ENCODE peak calls at places on chromosomes 12 and 14, in nine cellular contexts. One of them, this sample, is unnamed.

GRCh38 chr12:106285993-106286392 is 16.5 kb upstream of the TCP11L2 start:
- DNase-seq in fibroblast of lung: no peak
- DNase-seq in fibroblast of pulmonary artery: no peak
- DNase-seq in Caco-2: no peak
- DNase-seq in lung: no peak
- DNase-seq in tibial artery: no peak
- DNase-seq in esophagus muscularis mucosa: no peak
- DNase-seq in endothelial cell of umbilical vein: no peak
- DNase-seq in foreskin fibroblast: no peak
- DNase-seq in this sample: no peak

GRCh38 chr12:127822743-127823433 is 444.1 kb upstream of the TMEM132C start:
- DNase-seq in Caco-2: no peak
- DNase-seq in tibial artery: no peak
- DNase-seq in fibroblast of lung: no peak
- DNase-seq in foreskin fibroblast: no peak
- DNase-seq in endothelial cell of umbilical vein: no peak
- DNase-seq in lung: no peak
- DNase-seq in fibroblast of pulmonary artery: no peak
- DNase-seq in esophagus muscularis mucosa: no peak
- DNase-seq in this sample: no peak

GRCh38 chr14:64755661-64756265 is 51.5 kb downstream of the PLEKHG3 start:
- DNase-seq in foreskin fibroblast: peak; percentile 53
- DNase-seq in tibial artery: no peak
- DNase-seq in Caco-2: peak; percentile 62
- DNase-seq in esophagus muscularis mucosa: no peak
- DNase-seq in lung: no peak
- DNase-seq in fibroblast of pulmonary artery: peak; percentile 24
- DNase-seq in endothelial cell of umbilical vein: no peak
- DNase-seq in fibroblast of lung: no peak
- DNase-seq in this sample: no peak

GRCh38 chr12:108232565-108232964 is 103.5 kb downstream of the WSCD2 start:
- DNase-seq in fibroblast of pulmonary artery: no peak
- DNase-seq in fibroblast of lung: no peak
- DNase-seq in esophagus muscularis mucosa: no peak
- DNase-seq in tibial artery: no peak
- DNase-seq in lung: no peak
- DNase-seq in endothelial cell of umbilical vein: no peak
- DNase-seq in Caco-2: no peak
- DNase-seq in foreskin fibroblast: no peak
- DNase-seq in this sample: no peak

GRCh38 chr12:131011165-131012079 is 57.7 kb downstream of the ADGRD1 start:
- DNase-seq in fibroblast of pulmonary artery: no peak
- DNase-seq in endothelial cell of umbilical vein: no peak
- DNase-seq in tibial artery: peak; percentile 75
- DNase-seq in Caco-2: no peak
- DNase-seq in foreskin fibroblast: peak; percentile 5
- DNase-seq in fibroblast of lung: no peak
- DNase-seq in lung: no peak
- DNase-seq in esophagus muscularis mucosa: no peak
- DNase-seq in this sample: no peak

GRCh38 chr12:77120156-77120555 is 54.8 kb upstream of the E2F7 start:
- DNase-seq in foreskin fibroblast: peak; percentile 83
- DNase-seq in endothelial cell of umbilical vein: peak; percentile 88
- DNase-seq in fibroblast of pulmonary artery: peak; percentile 68
- DNase-seq in lung: no peak
- DNase-seq in Caco-2: no peak
- DNase-seq in tibial artery: no peak
- DNase-seq in fibroblast of lung: peak; percentile 46
- DNase-seq in esophagus muscularis mucosa: no peak
- DNase-seq in this sample: no peak

GRCh38 chr14:21287166-21287565 is 7.3 kb downstream of the RPGRIP1 start:
- DNase-seq in fibroblast of pulmonary artery: no peak
- DNase-seq in Caco-2: no peak
- DNase-seq in fibroblast of lung: no peak
- DNase-seq in tibial artery: no peak
- DNase-seq in lung: no peak
- DNase-seq in foreskin fibroblast: no peak
- DNase-seq in endothelial cell of umbilical vein: no peak
- DNase-seq in esophagus muscularis mucosa: no peak
- DNase-seq in this sample: no peak

GRCh38 chr12:20588057-20588456 is 107.1 kb upstream of the SLCO1C1 start:
- DNase-seq in lung: no peak
- DNase-seq in foreskin fibroblast: no peak
- DNase-seq in Caco-2: no peak
- DNase-seq in tibial artery: no peak
- DNase-seq in fibroblast of lung: no peak
- DNase-seq in esophagus muscularis mucosa: no peak
- DNase-seq in fibroblast of pulmonary artery: no peak
- DNase-seq in endothelial cell of umbilical vein: no peak
- DNase-seq in this sample: no peak

GRCh38 chr12:93101367-93101766 is 172.3 kb upstream of the EEA1 start:
- DNase-seq in endothelial cell of umbilical vein: no peak
- DNase-seq in esophagus muscularis mucosa: no peak
- DNase-seq in fibroblast of pulmonary artery: no peak
- DNase-seq in fibroblast of lung: no peak
- DNase-seq in Caco-2: no peak
- DNase-seq in lung: no peak
- DNase-seq in foreskin fibroblast: no peak
- DNase-seq in tibial artery: no peak
- DNase-seq in this sample: no peak

GRCh38 chr12:82366182-82366581 is 7.9 kb downstream of the METTL25 start:
- DNase-seq in endothelial cell of umbilical vein: no peak
- DNase-seq in esophagus muscularis mucosa: no peak
- DNase-seq in Caco-2: no peak
- DNase-seq in fibroblast of pulmonary artery: no peak
- DNase-seq in foreskin fibroblast: no peak
- DNase-seq in fibroblast of lung: peak; percentile 61
- DNase-seq in tibial artery: no peak
- DNase-seq in lung: no peak
- DNase-seq in this sample: no peak

GRCh38 chr12:109820921-109821381 is 12.2 kb downstream of the TRPV4 start:
- DNase-seq in foreskin fibroblast: no peak
- DNase-seq in lung: no peak
- DNase-seq in fibroblast of lung: no peak
- DNase-seq in tibial artery: no peak
- DNase-seq in fibroblast of pulmonary artery: no peak
- DNase-seq in Caco-2: peak; percentile 39
- DNase-seq in endothelial cell of umbilical vein: no peak
- DNase-seq in esophagus muscularis mucosa: no peak
- DNase-seq in this sample: no peak

GRCh38 chr14:69259531-69260245 is at the start of gene GALNT16:
- DNase-seq in esophagus muscularis mucosa: no peak
- DNase-seq in foreskin fibroblast: no peak
- DNase-seq in lung: no peak
- DNase-seq in endothelial cell of umbilical vein: peak; percentile 22
- DNase-seq in fibroblast of pulmonary artery: no peak
- DNase-seq in fibroblast of lung: no peak
- DNase-seq in Caco-2: peak; percentile 85
- DNase-seq in tibial artery: no peak
- DNase-seq in this sample: no peak

DNA sequence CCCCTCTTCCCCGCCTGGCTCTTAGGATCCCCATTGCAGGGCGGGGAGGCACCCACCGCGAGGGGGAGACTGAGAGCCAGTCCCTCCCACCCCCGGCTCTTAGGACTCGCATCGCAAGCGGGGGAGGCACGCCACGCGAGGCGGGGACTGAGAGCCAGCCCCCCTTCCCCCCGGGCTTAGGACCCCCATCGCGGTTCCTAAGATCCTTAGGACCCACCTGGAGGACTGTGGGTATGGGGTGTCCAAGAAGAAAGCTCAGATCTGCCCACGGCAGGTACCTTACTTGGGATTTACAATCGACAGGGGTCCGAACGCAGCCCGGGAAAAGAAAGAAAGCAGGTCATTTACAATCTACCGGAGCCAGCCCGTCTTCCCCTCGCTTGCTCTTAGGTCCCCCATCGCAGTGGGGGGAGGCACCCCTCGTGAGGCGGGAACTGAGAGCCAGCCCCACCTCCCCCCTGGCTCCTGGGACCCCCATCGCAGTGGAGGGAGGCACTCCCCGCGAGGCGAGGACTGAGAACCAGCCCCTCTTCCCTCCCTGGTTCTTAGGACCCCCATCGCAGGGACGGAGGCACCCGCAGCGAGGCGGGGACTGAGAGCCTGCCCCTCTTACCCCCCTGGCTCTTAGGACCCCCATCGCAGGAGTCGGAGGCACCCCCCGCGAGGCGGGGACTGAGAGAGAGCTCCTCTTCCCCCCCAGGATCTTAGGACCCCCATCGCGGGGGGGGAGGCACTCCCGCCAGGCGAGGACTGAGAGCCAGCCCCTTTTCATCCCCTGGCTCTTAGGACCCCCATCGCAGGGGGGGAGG is 43.7 kb downstream of the DDX11 start:
- DNase-seq in fibroblast of pulmonary artery: no peak
- DNase-seq in lung: no peak
- DNase-seq in esophagus muscularis mucosa: no peak
- DNase-seq in fibroblast of lung: peak; percentile 12
- DNase-seq in endothelial cell of umbilical vein: peak; percentile 49
- DNase-seq in Caco-2: peak; percentile 79
- DNase-seq in foreskin fibroblast: no peak
- DNase-seq in tibial artery: no peak
- DNase-seq in this sample: no peak
- H3K4me3 ChIP-seq in fibroblast of pulmonary artery: peak overlapping the region; percentile 38
- H3K4me3 ChIP-seq in lung: no peak overlapping the region
- H3K4me3 ChIP-seq in esophagus muscularis mucosa: peak overlapping the region; percentile 43
- H3K4me3 ChIP-seq in fibroblast of lung: peak overlapping the region; percentile 47
- H3K4me3 ChIP-seq in endothelial cell of umbilical vein: peak overlapping the region; percentile 21
- H3K4me3 ChIP-seq in Caco-2: peak overlapping the region; percentile 40
- H3K4me3 ChIP-seq in foreskin fibroblast: peak overlapping the region; percentile 17
- H3K4me3 ChIP-seq in tibial artery: peak overlapping the region; percentile 19
- H3K4me3 ChIP-seq in this sample: peak overlapping the region; percentile 44

GRCh38 chr14:102293784-102294183 is 11.2 kb downstream of the MOK start:
- DNase-seq in fibroblast of lung: peak; percentile 23
- DNase-seq in esophagus muscularis mucosa: no peak
- DNase-seq in fibroblast of pulmonary artery: peak; percentile 63
- DNase-seq in tibial artery: no peak
- DNase-seq in lung: no peak
- DNase-seq in Caco-2: no peak
- DNase-seq in endothelial cell of umbilical vein: no peak
- DNase-seq in foreskin fibroblast: no peak
- DNase-seq in this sample: no peak

GRCh38 chr14:102297436-102298170 is 7.4 kb downstream of the MOK start:
- DNase-seq in fibroblast of pulmonary artery: no peak
- DNase-seq in endothelial cell of umbilical vein: no peak
- DNase-seq in lung: no peak
- DNase-seq in foreskin fibroblast: no peak
- DNase-seq in tibial artery: no peak
- DNase-seq in esophagus muscularis mucosa: no peak
- DNase-seq in fibroblast of lung: no peak
- DNase-seq in Caco-2: no peak
- DNase-seq in this sample: no peak

GRCh38 chr14:102292446-102292845 is 12.5 kb downstream of the MOK start:
- DNase-seq in fibroblast of lung: no peak
- DNase-seq in lung: no peak
- DNase-seq in Caco-2: no peak
- DNase-seq in foreskin fibroblast: no peak
- DNase-seq in fibroblast of pulmonary artery: no peak
- DNase-seq in esophagus muscularis mucosa: no peak
- DNase-seq in endothelial cell of umbilical vein: no peak
- DNase-seq in tibial artery: no peak
- DNase-seq in this sample: no peak

GRCh38 chr14:102295301-102295700 is 9.7 kb downstream of the MOK start:
- DNase-seq in Caco-2: no peak
- DNase-seq in lung: no peak
- DNase-seq in esophagus muscularis mucosa: no peak
- DNase-seq in tibial artery: no peak
- DNase-seq in fibroblast of pulmonary artery: peak; percentile 50
- DNase-seq in endothelial cell of umbilical vein: no peak
- DNase-seq in fibroblast of lung: peak; percentile 12
- DNase-seq in foreskin fibroblast: no peak
- DNase-seq in this sample: no peak
- TF ChIP-seq CTCF in Caco-2: no peak
- TF ChIP-seq CTCF in lung: no peak
- TF ChIP-seq CTCF in esophagus muscularis mucosa: peak; percentile 26
- TF ChIP-seq CTCF in tibial artery: no peak
- TF ChIP-seq CTCF in fibroblast of pulmonary artery: peak; percentile 58
- TF ChIP-seq CTCF in endothelial cell of umbilical vein: no peak
- TF ChIP-seq CTCF in fibroblast of lung: peak; percentile 38
- TF ChIP-seq CTCF in foreskin fibroblast: peak; percentile 31
- TF ChIP-seq CTCF in this sample: peak; percentile 17

GRCh38 chr12:125331342-125332052 is 266.3 kb downstream of the AACS start:
- DNase-seq in tibial artery: no peak
- DNase-seq in foreskin fibroblast: no peak
- DNase-seq in Caco-2: no peak
- DNase-seq in fibroblast of lung: no peak
- DNase-seq in endothelial cell of umbilical vein: no peak
- DNase-seq in esophagus muscularis mucosa: no peak
- DNase-seq in lung: no peak
- DNase-seq in fibroblast of pulmonary artery: no peak
- DNase-seq in this sample: no peak
- H3K4me3 ChIP-seq in tibial artery: no peak overlapping the region
- H3K4me3 ChIP-seq in foreskin fibroblast: peak overlapping the region; percentile 50
- H3K4me3 ChIP-seq in Caco-2: peak overlapping the region; percentile 26
- H3K4me3 ChIP-seq in fibroblast of lung: peak overlapping the region; percentile 53
- H3K4me3 ChIP-seq in endothelial cell of umbilical vein: no peak overlapping the region
- H3K4me3 ChIP-seq in esophagus muscularis mucosa: peak overlapping the region; percentile 42
- H3K4me3 ChIP-seq in lung: no peak overlapping the region
- H3K4me3 ChIP-seq in fibroblast of pulmonary artery: peak overlapping the region; percentile 48
- H3K4me3 ChIP-seq in this sample: peak overlapping the region; percentile 53

GRCh38 chr12:64082866-64083268 is 139.2 kb downstream of the KICS2 start:
- DNase-seq in endothelial cell of umbilical vein: no peak
- DNase-seq in fibroblast of pulmonary artery: no peak
- DNase-seq in Caco-2: no peak
- DNase-seq in fibroblast of lung: no peak
- DNase-seq in tibial artery: no peak
- DNase-seq in lung: no peak
- DNase-seq in foreskin fibroblast: no peak
- DNase-seq in esophagus muscularis mucosa: no peak
- DNase-seq in this sample: no peak

GRCh38 chr12:64080319-64081008 is 141.6 kb downstream of the KICS2 start:
- DNase-seq in Caco-2: peak; percentile 65
- DNase-seq in fibroblast of lung: no peak
- DNase-seq in lung: no peak
- DNase-seq in endothelial cell of umbilical vein: no peak
- DNase-seq in foreskin fibroblast: no peak
- DNase-seq in tibial artery: no peak
- DNase-seq in esophagus muscularis mucosa: no peak
- DNase-seq in fibroblast of pulmonary artery: no peak
- DNase-seq in this sample: no peak

GRCh38 chr12:64083285-64084210 is 138.5 kb downstream of the KICS2 start:
- DNase-seq in endothelial cell of umbilical vein: peak; percentile 61
- DNase-seq in foreskin fibroblast: peak; percentile 92
- DNase-seq in esophagus muscularis mucosa: no peak
- DNase-seq in fibroblast of lung: peak; percentile 97
- DNase-seq in Caco-2: no peak
- DNase-seq in lung: peak; percentile 75
- DNase-seq in fibroblast of pulmonary artery: peak; percentile 95
- DNase-seq in tibial artery: peak; percentile 87
- DNase-seq in this sample: peak; percentile 76

GRCh38 chr12:64077922-64078321 is 144.2 kb downstream of the KICS2 start:
- DNase-seq in endothelial cell of umbilical vein: peak; percentile 15
- DNase-seq in fibroblast of pulmonary artery: peak; percentile 36
- DNase-seq in tibial artery: no peak
- DNase-seq in foreskin fibroblast: no peak
- DNase-seq in Caco-2: no peak
- DNase-seq in esophagus muscularis mucosa: no peak
- DNase-seq in fibroblast of lung: no peak
- DNase-seq in lung: no peak
- DNase-seq in this sample: no peak

DNA sequence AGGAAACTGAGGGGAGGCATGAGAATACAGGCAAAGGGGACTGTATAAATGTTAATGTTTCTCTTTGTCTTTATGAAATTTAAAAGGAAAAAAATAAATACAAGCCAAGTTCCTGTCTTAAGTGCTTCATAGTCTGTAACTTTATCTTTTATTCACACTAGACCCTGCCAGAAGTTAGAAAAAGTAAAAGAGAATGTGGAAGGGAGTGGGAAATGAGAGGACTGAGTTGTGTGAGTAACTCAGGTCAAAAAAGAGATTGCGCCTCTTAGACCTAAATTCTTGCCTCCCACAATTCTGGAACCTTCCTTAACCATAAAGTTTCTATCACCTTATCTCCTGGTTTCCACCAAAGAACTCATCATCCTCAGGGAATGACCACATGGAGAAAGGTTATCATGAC is 141.1 kb downstream of the KICS2 start:
- DNase-seq in lung: no peak
- DNase-seq in foreskin fibroblast: no peak
- DNase-seq in tibial artery: no peak
- DNase-seq in Caco-2: no peak
- DNase-seq in fibroblast of pulmonary artery: no peak
- DNase-seq in fibroblast of lung: no peak
- DNase-seq in endothelial cell of umbilical vein: no peak
- DNase-seq in esophagus muscularis mucosa: no peak
- DNase-seq in this sample: no peak
- TF ChIP-seq CTCF in lung: no peak
- TF ChIP-seq CTCF in foreskin fibroblast: no peak
- TF ChIP-seq CTCF in tibial artery: no peak
- TF ChIP-seq CTCF in Caco-2: no peak
- TF ChIP-seq CTCF in fibroblast of pulmonary artery: no peak
- TF ChIP-seq CTCF in fibroblast of lung: no peak
- TF ChIP-seq CTCF in endothelial cell of umbilical vein: no peak
- TF ChIP-seq CTCF in esophagus muscularis mucosa: no peak
- TF ChIP-seq CTCF in this sample: no peak